ENCODE peak calls at places on chromosomes 1 and 21, in seven cellular contexts. One of them, this sample, is unnamed.

GRCh38 chr1:18484276-18484675 is 3.5 kb downstream of the KLHDC7A start:
- DNase-seq in NAMALWA: no peak
- DNase-seq in stimulated activated CD8-positive, alpha-beta memory T cell treated with anti-CD3 and anti-CD28 coated beads, Interleukin-15, amount 100 ng/mL, for 48 hours: no peak
- DNase-seq in CD4-positive, alpha-beta T cell: no peak
- DNase-seq in iris pigment epithelial cell: no peak
- DNase-seq in neuronal stem cell: no peak
- DNase-seq in activated naive CD4-positive, alpha-beta T cell: no peak
- DNase-seq in this sample: no peak

GRCh38 chr1:4468804-4469514 is 185.4 kb upstream of the AJAP1 start:
- DNase-seq in NAMALWA: no peak
- DNase-seq in activated naive CD4-positive, alpha-beta T cell: no peak
- DNase-seq in iris pigment epithelial cell: no peak
- DNase-seq in neuronal stem cell: no peak
- DNase-seq in CD4-positive, alpha-beta T cell: no peak
- DNase-seq in stimulated activated CD8-positive, alpha-beta memory T cell treated with anti-CD3 and anti-CD28 coated beads, Interleukin-15, amount 100 ng/mL, for 48 hours: no peak
- DNase-seq in this sample: no peak

GRCh38 chr1:220298470-220298869 is 26.2 kb upstream of the RAB3GAP2 start:
- DNase-seq in activated naive CD4-positive, alpha-beta T cell: no peak
- DNase-seq in neuronal stem cell: no peak
- DNase-seq in CD4-positive, alpha-beta T cell: no peak
- DNase-seq in NAMALWA: no peak
- DNase-seq in iris pigment epithelial cell: no peak
- DNase-seq in stimulated activated CD8-positive, alpha-beta memory T cell treated with anti-CD3 and anti-CD28 coated beads, Interleukin-15, amount 100 ng/mL, for 48 hours: no peak
- DNase-seq in this sample: no peak

GRCh38 chr1:57678138-57678537 is 254.3 kb upstream of the DAB1 start:
- DNase-seq in iris pigment epithelial cell: no peak
- DNase-seq in CD4-positive, alpha-beta T cell: no peak
- DNase-seq in stimulated activated CD8-positive, alpha-beta memory T cell treated with anti-CD3 and anti-CD28 coated beads, Interleukin-15, amount 100 ng/mL, for 48 hours: no peak
- DNase-seq in neuronal stem cell: no peak
- DNase-seq in activated naive CD4-positive, alpha-beta T cell: no peak
- DNase-seq in NAMALWA: no peak
- DNase-seq in this sample: no peak

GRCh38 chr21:45157932-45158331 is 83.6 kb downstream of the ADARB1 start:
- DNase-seq in stimulated activated CD8-positive, alpha-beta memory T cell treated with anti-CD3 and anti-CD28 coated beads, Interleukin-15, amount 100 ng/mL, for 48 hours: no peak
- DNase-seq in NAMALWA: no peak
- DNase-seq in CD4-positive, alpha-beta T cell: no peak
- DNase-seq in iris pigment epithelial cell: no peak
- DNase-seq in neuronal stem cell: no peak
- DNase-seq in activated naive CD4-positive, alpha-beta T cell: no peak
- DNase-seq in this sample: no peak

GRCh38 chr1:167052389-167052788 is 37.8 kb downstream of the GPA33 start:
- DNase-seq in activated naive CD4-positive, alpha-beta T cell: no peak
- DNase-seq in NAMALWA: peak; percentile 47
- DNase-seq in iris pigment epithelial cell: peak; percentile 11
- DNase-seq in CD4-positive, alpha-beta T cell: no peak
- DNase-seq in stimulated activated CD8-positive, alpha-beta memory T cell treated with anti-CD3 and anti-CD28 coated beads, Interleukin-15, amount 100 ng/mL, for 48 hours: no peak
- DNase-seq in neuronal stem cell: no peak
- DNase-seq in this sample: no peak

GRCh38 chr1:112808861-112809684 is 93.9 kb upstream of the PPM1J start:
- DNase-seq in activated naive CD4-positive, alpha-beta T cell: peak; percentile 40
- DNase-seq in iris pigment epithelial cell: peak; percentile 63
- DNase-seq in NAMALWA: peak; percentile 69
- DNase-seq in neuronal stem cell: peak; percentile 58
- DNase-seq in CD4-positive, alpha-beta T cell: peak; percentile 34
- DNase-seq in stimulated activated CD8-positive, alpha-beta memory T cell treated with anti-CD3 and anti-CD28 coated beads, Interleukin-15, amount 100 ng/mL, for 48 hours: peak; percentile 40
- DNase-seq in this sample: peak; percentile 69

GRCh38 chr1:114081145-114082046 is 72.3 kb downstream of the SYT6 start:
- DNase-seq in activated naive CD4-positive, alpha-beta T cell: no peak
- DNase-seq in iris pigment epithelial cell: no peak
- DNase-seq in NAMALWA: no peak
- DNase-seq in stimulated activated CD8-positive, alpha-beta memory T cell treated with anti-CD3 and anti-CD28 coated beads, Interleukin-15, amount 100 ng/mL, for 48 hours: no peak
- DNase-seq in neuronal stem cell: no peak
- DNase-seq in CD4-positive, alpha-beta T cell: no peak
- DNase-seq in this sample: no peak

GRCh38 chr1:65235867-65236805 is 73.2 kb upstream of the DNAJC6 start:
- DNase-seq in CD4-positive, alpha-beta T cell: no peak
- DNase-seq in iris pigment epithelial cell: peak; percentile 35
- DNase-seq in neuronal stem cell: peak; percentile 39
- DNase-seq in activated naive CD4-positive, alpha-beta T cell: no peak
- DNase-seq in NAMALWA: peak; percentile 76
- DNase-seq in stimulated activated CD8-positive, alpha-beta memory T cell treated with anti-CD3 and anti-CD28 coated beads, Interleukin-15, amount 100 ng/mL, for 48 hours: no peak
- DNase-seq in this sample: no peak

GRCh38 chr1:42152119-42152518 is 1.1 kb upstream of the GUCA2B start:
- DNase-seq in CD4-positive, alpha-beta T cell: no peak
- DNase-seq in activated naive CD4-positive, alpha-beta T cell: no peak
- DNase-seq in stimulated activated CD8-positive, alpha-beta memory T cell treated with anti-CD3 and anti-CD28 coated beads, Interleukin-15, amount 100 ng/mL, for 48 hours: no peak
- DNase-seq in neuronal stem cell: no peak
- DNase-seq in NAMALWA: no peak
- DNase-seq in iris pigment epithelial cell: no peak
- DNase-seq in this sample: no peak

This sample was measured in substantia nigra.